ENCODE peak calls at places on chromosomes 16 and 17, in ten cellular contexts. One of them, this sample, is unnamed. For H3K36me3, the result is how much of the 10 kb centered on the place peaks cover.

GRCh38 chr16:88430524-88431446 is 22.3 kb upstream of the ZFPM1 start:
- DNase-seq in suprapubic skin: no peak
- DNase-seq in K562: peak
- DNase-seq in tibial artery: no peak
- DNase-seq in tibial nerve: no peak
- DNase-seq in OCI-LY7: no peak
- DNase-seq in pancreas: no peak
- DNase-seq in uterus: no peak
- DNase-seq in adrenal gland: peak
- DNase-seq in CD8-positive, alpha-beta T cell: peak
- DNase-seq in this sample: peak

GRCh38 chr16:64269756-64270155 is 852.1 kb downstream of the CDH11 start:
- DNase-seq in OCI-LY7: no peak
- DNase-seq in suprapubic skin: no peak
- DNase-seq in uterus: no peak
- DNase-seq in CD8-positive, alpha-beta T cell: no peak
- DNase-seq in pancreas: no peak
- DNase-seq in adrenal gland: no peak
- DNase-seq in tibial artery: no peak
- DNase-seq in K562: no peak
- DNase-seq in tibial nerve: no peak
- DNase-seq in this sample: no peak

GRCh38 chr17:81527591-81528383 is at the start of gene FSCN2:
- DNase-seq in K562: no peak
- DNase-seq in uterus: no peak
- DNase-seq in pancreas: peak
- DNase-seq in tibial artery: no peak
- DNase-seq in tibial nerve: no peak
- DNase-seq in OCI-LY7: no peak
- DNase-seq in suprapubic skin: no peak
- DNase-seq in CD8-positive, alpha-beta T cell: no peak
- DNase-seq in adrenal gland: no peak
- DNase-seq in this sample: no peak

GRCh38 chr17:78112508-78113471 is 15.8 kb downstream of the TMC6 start:
- DNase-seq in suprapubic skin: no peak
- DNase-seq in adrenal gland: peak
- DNase-seq in CD8-positive, alpha-beta T cell: peak
- DNase-seq in OCI-LY7: peak
- DNase-seq in pancreas: peak
- DNase-seq in K562: peak
- DNase-seq in tibial artery: peak
- DNase-seq in tibial nerve: peak
- DNase-seq in uterus: peak
- DNase-seq in this sample: peak

GRCh38 chr17:14621826-14622621 is 321.1 kb downstream of the HS3ST3B1 start:
- DNase-seq in OCI-LY7: peak
- DNase-seq in tibial nerve: no peak
- DNase-seq in CD8-positive, alpha-beta T cell: no peak
- DNase-seq in uterus: no peak
- DNase-seq in tibial artery: no peak
- DNase-seq in adrenal gland: no peak
- DNase-seq in suprapubic skin: no peak
- DNase-seq in K562: no peak
- DNase-seq in pancreas: no peak
- DNase-seq in this sample: no peak

GRCh38 chr16:89949121-89949742 is 677 bp downstream of the DEF8 start:
- DNase-seq in suprapubic skin: no peak
- DNase-seq in CD8-positive, alpha-beta T cell: no peak
- DNase-seq in tibial nerve: no peak
- DNase-seq in tibial artery: no peak
- DNase-seq in adrenal gland: no peak
- DNase-seq in OCI-LY7: no peak
- DNase-seq in K562: peak
- DNase-seq in pancreas: no peak
- DNase-seq in uterus: no peak
- DNase-seq in this sample: no peak

GRCh38 chr17:39699818-39700147 is at the start of gene ERBB2:
- DNase-seq in OCI-LY7: no peak
- DNase-seq in tibial artery: peak
- DNase-seq in adrenal gland: peak
- DNase-seq in CD8-positive, alpha-beta T cell: no peak
- DNase-seq in suprapubic skin: no peak
- DNase-seq in uterus: peak
- DNase-seq in tibial nerve: peak
- DNase-seq in pancreas: peak
- DNase-seq in K562: no peak
- DNase-seq in this sample: no peak

GRCh38 chr17:62140376-62140775 is 75.3 kb upstream of the MED13 start:
- DNase-seq in suprapubic skin: no peak
- DNase-seq in CD8-positive, alpha-beta T cell: no peak
- DNase-seq in tibial nerve: no peak
- DNase-seq in OCI-LY7: no peak
- DNase-seq in uterus: no peak
- DNase-seq in K562: no peak
- DNase-seq in pancreas: peak
- DNase-seq in adrenal gland: no peak
- DNase-seq in tibial artery: no peak
- DNase-seq in this sample: no peak

GRCh38 chr16:14405611-14406537 is 224.2 kb downstream of the PARN start:
- DNase-seq in uterus: no peak
- DNase-seq in tibial artery: peak
- DNase-seq in OCI-LY7: peak
- DNase-seq in adrenal gland: no peak
- DNase-seq in suprapubic skin: no peak
- DNase-seq in pancreas: peak
- DNase-seq in K562: peak
- DNase-seq in tibial nerve: no peak
- DNase-seq in CD8-positive, alpha-beta T cell: no peak
- DNase-seq in this sample: peak

GRCh38 chr16:86129541-86129940 is 230.6 kb downstream of the IRF8 start:
- DNase-seq in CD8-positive, alpha-beta T cell: no peak
- DNase-seq in tibial artery: no peak
- DNase-seq in tibial nerve: no peak
- DNase-seq in uterus: no peak
- DNase-seq in pancreas: no peak
- DNase-seq in adrenal gland: no peak
- DNase-seq in OCI-LY7: no peak
- DNase-seq in suprapubic skin: no peak
- DNase-seq in K562: no peak
- DNase-seq in this sample: no peak

GRCh38 chr16:81522141-81522701 is 77.6 kb downstream of the CMIP start:
- DNase-seq in K562: peak
- DNase-seq in uterus: no peak
- DNase-seq in CD8-positive, alpha-beta T cell: no peak
- DNase-seq in suprapubic skin: no peak
- DNase-seq in pancreas: no peak
- DNase-seq in tibial artery: no peak
- DNase-seq in OCI-LY7: no peak
- DNase-seq in tibial nerve: no peak
- DNase-seq in adrenal gland: no peak
- DNase-seq in this sample: no peak

GRCh38 chr16:63005356-63005755 is 969.1 kb upstream of the CDH8 start:
- DNase-seq in adrenal gland: no peak
- DNase-seq in OCI-LY7: no peak
- DNase-seq in uterus: no peak
- DNase-seq in tibial nerve: no peak
- DNase-seq in CD8-positive, alpha-beta T cell: no peak
- DNase-seq in pancreas: no peak
- DNase-seq in tibial artery: no peak
- DNase-seq in K562: no peak
- DNase-seq in suprapubic skin: no peak
- DNase-seq in this sample: no peak

GRCh38 chr17:55237268-55237667 is 27.5 kb upstream of the HLF start:
- DNase-seq in OCI-LY7: peak
- DNase-seq in adrenal gland: no peak
- DNase-seq in tibial artery: no peak
- DNase-seq in CD8-positive, alpha-beta T cell: no peak
- DNase-seq in tibial nerve: no peak
- DNase-seq in pancreas: no peak
- DNase-seq in K562: no peak
- DNase-seq in suprapubic skin: no peak
- DNase-seq in uterus: no peak
- DNase-seq in this sample: no peak

GRCh38 chr17:7324438-7324779 is 4.7 kb downstream of the NEURL4 start:
- DNase-seq in adrenal gland: no peak
- DNase-seq in uterus: no peak
- DNase-seq in suprapubic skin: no peak
- DNase-seq in CD8-positive, alpha-beta T cell: no peak
- DNase-seq in pancreas: no peak
- DNase-seq in OCI-LY7: no peak
- DNase-seq in tibial nerve: no peak
- DNase-seq in tibial artery: no peak
- DNase-seq in K562: no peak
- DNase-seq in this sample: no peak
- TF ChIP-seq CTCF in adrenal gland: peak
- TF ChIP-seq CTCF in uterus: no peak
- TF ChIP-seq CTCF in suprapubic skin: no peak
- TF ChIP-seq CTCF in CD8-positive, alpha-beta T cell: peak
- TF ChIP-seq CTCF in pancreas: no peak
- TF ChIP-seq CTCF in OCI-LY7: no peak
- TF ChIP-seq CTCF in tibial nerve: no peak
- TF ChIP-seq CTCF in tibial artery: no peak
- TF ChIP-seq CTCF in K562: no peak
- TF ChIP-seq CTCF in this sample: no peak

DNA sequence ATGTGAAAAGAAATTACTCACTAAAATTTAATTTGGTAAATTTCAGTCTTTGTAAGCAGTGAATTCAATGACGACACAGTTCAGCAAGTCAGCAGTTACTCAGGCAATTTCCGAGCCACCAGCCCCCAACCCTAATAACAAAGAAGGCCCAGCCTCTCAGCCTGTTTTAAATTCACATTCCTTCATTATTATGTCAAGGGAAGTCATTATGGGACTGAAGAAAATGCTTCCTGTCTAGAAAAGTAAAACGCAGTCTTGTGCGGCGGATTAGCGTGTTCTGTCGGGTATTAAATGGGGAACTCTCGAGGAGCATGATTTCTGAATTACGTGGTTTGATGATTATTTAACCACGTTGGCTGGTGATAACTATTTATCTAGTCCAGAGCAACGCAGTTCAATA is 177.6 kb downstream of the AIPL1 start:
- DNase-seq in OCI-LY7: no peak
- DNase-seq in tibial nerve: no peak
- DNase-seq in pancreas: no peak
- DNase-seq in K562: no peak
- DNase-seq in suprapubic skin: no peak
- DNase-seq in adrenal gland: no peak
- DNase-seq in uterus: no peak
- DNase-seq in tibial artery: no peak
- DNase-seq in CD8-positive, alpha-beta T cell: no peak
- DNase-seq in this sample: no peak
- H3K4me3 ChIP-seq in OCI-LY7: no peak
- H3K4me3 ChIP-seq in tibial nerve: no peak
- H3K4me3 ChIP-seq in pancreas: no peak
- H3K4me3 ChIP-seq in K562: no peak
- H3K4me3 ChIP-seq in suprapubic skin: no peak
- H3K4me3 ChIP-seq in adrenal gland: no peak
- H3K4me3 ChIP-seq in uterus: no peak
- H3K4me3 ChIP-seq in tibial artery: no peak
- H3K4me3 ChIP-seq in CD8-positive, alpha-beta T cell: no peak
- H3K4me3 ChIP-seq in this sample: no peak

GRCh38 chr17:63837480-63837879 is 5.0 kb downstream of the SMARCD2 start:
- DNase-seq in OCI-LY7: no peak
- DNase-seq in tibial artery: no peak
- DNase-seq in tibial nerve: no peak
- DNase-seq in K562: no peak
- DNase-seq in suprapubic skin: no peak
- DNase-seq in CD8-positive, alpha-beta T cell: no peak
- DNase-seq in uterus: no peak
- DNase-seq in pancreas: peak
- DNase-seq in adrenal gland: no peak
- DNase-seq in this sample: no peak
- H3K36me3 ChIP-seq in OCI-LY7: half or more
- H3K36me3 ChIP-seq in tibial artery: under half
- H3K36me3 ChIP-seq in tibial nerve: under half
- H3K36me3 ChIP-seq in K562: half or more
- H3K36me3 ChIP-seq in suprapubic skin: under half
- H3K36me3 ChIP-seq in CD8-positive, alpha-beta T cell: under half
- H3K36me3 ChIP-seq in uterus: under half
- H3K36me3 ChIP-seq in pancreas: under half
- H3K36me3 ChIP-seq in adrenal gland: under half
- H3K36me3 ChIP-seq in this sample: under half

GRCh38 chr16:66553223-66553622 is 847 bp downstream of the CKLF start:
- DNase-seq in tibial nerve: no peak
- DNase-seq in tibial artery: no peak
- DNase-seq in OCI-LY7: peak
- DNase-seq in pancreas: no peak
- DNase-seq in K562: no peak
- DNase-seq in suprapubic skin: no peak
- DNase-seq in CD8-positive, alpha-beta T cell: peak
- DNase-seq in uterus: no peak
- DNase-seq in adrenal gland: peak
- DNase-seq in this sample: no peak

GRCh38 chr16:66549284-66550131 is at the start of gene TK2:
- DNase-seq in suprapubic skin: peak
- DNase-seq in K562: peak
- DNase-seq in CD8-positive, alpha-beta T cell: peak
- DNase-seq in uterus: peak
- DNase-seq in pancreas: peak
- DNase-seq in tibial artery: peak
- DNase-seq in adrenal gland: peak
- DNase-seq in OCI-LY7: peak
- DNase-seq in tibial nerve: peak
- DNase-seq in this sample: peak

GRCh38 chr16:66551788-66552287 is 538 bp upstream of the CKLF start:
- DNase-seq in pancreas: no peak
- DNase-seq in uterus: no peak
- DNase-seq in suprapubic skin: no peak
- DNase-seq in tibial artery: no peak
- DNase-seq in OCI-LY7: peak
- DNase-seq in tibial nerve: no peak
- DNase-seq in CD8-positive, alpha-beta T cell: no peak
- DNase-seq in adrenal gland: no peak
- DNase-seq in K562: no peak
- DNase-seq in this sample: no peak

GRCh38 chr16:66552288-66553143 is at the start of gene CKLF:
- DNase-seq in K562: peak
- DNase-seq in adrenal gland: peak
- DNase-seq in uterus: peak
- DNase-seq in suprapubic skin: peak
- DNase-seq in tibial nerve: peak
- DNase-seq in OCI-LY7: peak
- DNase-seq in tibial artery: peak
- DNase-seq in CD8-positive, alpha-beta T cell: peak
- DNase-seq in pancreas: peak
- DNase-seq in this sample: peak

DNA sequence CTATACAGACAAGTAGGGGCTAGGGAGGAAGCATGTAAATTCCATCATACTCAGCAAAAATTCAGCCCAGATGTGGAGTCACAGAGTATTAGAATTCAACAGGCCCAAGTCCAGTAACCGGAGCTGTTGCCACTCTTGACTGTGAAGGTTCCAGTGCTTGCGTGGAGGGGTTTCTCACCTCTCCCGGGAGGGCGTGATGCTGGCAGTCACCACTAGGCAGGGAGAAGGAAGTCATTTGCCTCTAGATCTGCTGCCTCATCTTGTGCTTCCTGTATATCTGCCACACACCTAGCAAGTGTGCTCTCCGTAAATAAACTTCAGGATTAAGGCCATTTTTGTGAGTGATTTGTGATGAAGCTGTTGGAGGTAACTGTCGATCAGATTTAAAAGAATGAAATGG is 1.0 kb upstream of the CKLF start:
- DNase-seq in uterus: no peak
- DNase-seq in tibial artery: no peak
- DNase-seq in tibial nerve: no peak
- DNase-seq in pancreas: no peak
- DNase-seq in suprapubic skin: no peak
- DNase-seq in OCI-LY7: peak
- DNase-seq in adrenal gland: peak
- DNase-seq in K562: peak
- DNase-seq in CD8-positive, alpha-beta T cell: peak
- DNase-seq in this sample: peak
- TF ChIP-seq CTCF in uterus: no peak
- TF ChIP-seq CTCF in tibial artery: peak
- TF ChIP-seq CTCF in tibial nerve: no peak
- TF ChIP-seq CTCF in pancreas: no peak
- TF ChIP-seq CTCF in suprapubic skin: peak
- TF ChIP-seq CTCF in OCI-LY7: peak
- TF ChIP-seq CTCF in adrenal gland: peak
- TF ChIP-seq CTCF in K562: peak
- TF ChIP-seq CTCF in CD8-positive, alpha-beta T cell: peak
- TF ChIP-seq CTCF in this sample: peak